ENCODE peak calls at places on chromosomes 12 and 14, in five cellular contexts. O is HCT116, Q is fibroblast of lung, K is transverse colon, W is endothelial cell of umbilical vein. P is an unnamed sample.
A peak's percentile ranks its signal among the peaks of the same experiment; 100 is the strongest.

GRCh38 chr12:77847060-77847541 is 16.4 kb downstream of the NAV3 start:
- DNase-seq in O (no peak), W (peak; percentile 40), Q (no peak), K (no peak), P (no peak)

GRCh38 chr12:79522657-79523386 is 167.9 kb downstream of the PAWR start:
- DNase-seq in O (no peak), W (no peak), Q (no peak), K (no peak), P (no peak)

GRCh38 chr12:101619868-101620761 is 25.3 kb downstream of the MYBPC1 start:
- DNase-seq in W (no peak), K (peak; percentile 47), O (no peak), Q (no peak), P (peak; percentile 24)

GRCh38 chr14:103624860-103625259 is 4.2 kb upstream of the KLC1 start:
- DNase-seq in Q (peak; percentile 53), O (peak; percentile 56), K (peak; percentile 70), W (peak; percentile 39), P (peak; percentile 84)

GRCh38 chr14:52485350-52485960 is 66.8 kb downstream of the TXNDC16 start:
- DNase-seq in Q (no peak), K (no peak), W (no peak), O (no peak), P (no peak)

GRCh38 chr12:62966990-62967506 is 32.1 kb upstream of the PPM1H start:
- DNase-seq in Q (no peak), O (no peak), K (no peak), W (no peak), P (no peak)

GRCh38 chr12:59570134-59570533 is 25.7 kb upstream of the SLC16A7 start:
- DNase-seq in W (no peak), O (no peak), K (no peak), Q (no peak), P (no peak)

GRCh38 chr14:91149462-91149861 is 35.6 kb downstream of the DGLUCY start:
- DNase-seq in O (no peak), Q (peak; percentile 100), W (peak; percentile 91), K (peak; percentile 50), P (peak; percentile 75)

GRCh38 chr12:52327086-52327829 is 6.1 kb upstream of the KRT83 start:
- DNase-seq in K (peak; percentile 87), Q (peak; percentile 94), O (peak; percentile 96), W (peak; percentile 93), P (peak; percentile 91)

GRCh38 chr12:111976291-111976690 is 36.7 kb downstream of the TMEM116 start:
- DNase-seq in K (no peak), Q (no peak), W (no peak), O (no peak), P (no peak)

GRCh38 chr12:607541-608001 is 55.7 kb downstream of the NINJ2 start:
- DNase-seq in Q (no peak), K (no peak), O (no peak), W (peak; percentile 88), P (peak; percentile 39)

DNA sequence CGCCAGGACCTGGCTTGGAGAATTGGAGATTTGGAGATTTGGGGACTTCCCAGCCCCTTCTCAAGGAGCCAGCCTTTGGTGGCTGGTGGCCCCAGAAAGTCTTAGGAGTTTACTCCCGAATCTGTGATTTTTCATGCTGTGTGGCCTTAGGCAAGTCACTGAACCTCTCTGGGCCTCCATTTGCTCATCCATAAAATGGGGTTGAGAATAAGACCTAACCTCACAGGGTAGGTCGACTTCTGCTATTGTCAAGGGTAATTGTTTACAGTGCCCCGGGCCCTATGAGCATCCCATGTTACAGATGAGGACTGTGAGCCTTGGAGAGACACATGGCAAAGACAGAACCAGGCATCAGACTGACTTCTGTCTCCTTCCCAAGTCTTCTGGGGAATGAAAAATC is 16.2 kb upstream of the TMEM119 start:
- DNase-seq in K (no peak), W (no peak), Q (no peak), O (no peak), P (no peak)
- H3K4me1 ChIP-seq in K (no peaks in the 10 kb centered on the region), W (peaks cover 3% of the 10 kb centered on the region), Q (peaks cover 24% of the 10 kb centered on the region), O (peaks cover 29% of the 10 kb centered on the region), P (no peaks in the 10 kb centered on the region)

GRCh38 chr12:26767116-26767515 is 65.9 kb downstream of the ITPR2 start:
- DNase-seq in W (peak; percentile 72), K (no peak), Q (no peak), O (no peak), P (no peak)

GRCh38 chr12:26767865-26768264 is 65.1 kb downstream of the ITPR2 start:
- DNase-seq in Q (no peak), W (no peak), O (no peak), K (no peak), P (no peak)

GRCh38 chr12:26760657-26761293 is 72.2 kb downstream of the ITPR2 start:
- DNase-seq in O (no peak), K (no peak), W (no peak), Q (no peak), P (no peak)

GRCh38 chr12:26761775-26762174 is 71.2 kb downstream of the ITPR2 start:
- DNase-seq in K (no peak), W (no peak), O (no peak), Q (no peak), P (no peak)

GRCh38 chr12:26762185-26762584 is 70.8 kb downstream of the ITPR2 start:
- DNase-seq in O (no peak), W (no peak), K (no peak), Q (no peak), P (no peak)
- TF ChIP-seq CTCF in O (no peak), W (no peak), K (no peak), Q (no peak), P (no peak)

DNA sequence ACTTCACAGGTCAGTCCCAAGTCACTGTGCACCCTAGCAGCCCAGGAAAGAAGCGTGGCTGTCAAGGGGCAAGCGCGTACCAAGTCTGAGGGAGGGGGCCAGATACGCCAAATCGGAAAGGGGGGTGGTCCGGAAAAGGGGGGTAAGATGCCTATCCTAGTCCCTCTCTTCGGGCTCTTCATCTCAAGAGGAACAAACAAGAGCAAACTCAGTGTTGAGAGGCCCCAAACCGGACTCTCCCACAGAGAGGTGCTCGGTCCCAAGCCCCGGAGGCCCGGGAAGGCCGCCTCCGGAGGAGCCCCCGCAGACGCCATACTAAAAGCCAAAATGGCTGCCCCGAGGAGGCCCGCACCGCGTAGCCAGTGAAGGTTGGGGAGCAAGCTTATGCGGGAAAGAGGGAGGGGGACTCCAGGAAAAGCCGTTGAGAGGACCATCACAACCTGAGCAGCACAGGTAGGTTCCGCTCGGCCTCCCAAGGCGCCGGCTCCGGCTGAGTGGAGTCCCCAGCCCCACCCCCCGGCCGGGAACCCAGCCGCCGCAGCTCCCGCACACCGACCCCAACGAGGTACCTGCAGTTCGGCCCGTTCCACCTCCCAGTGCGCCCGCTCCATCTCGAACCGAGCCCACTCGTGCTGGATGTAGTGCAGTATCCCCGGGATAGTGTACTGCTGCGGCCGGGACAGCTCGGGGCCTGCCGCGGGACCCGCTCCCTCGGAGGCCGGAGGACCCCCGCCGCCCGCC is at the start of gene AP4S1:
- DNase-seq in O (no peak), W (peak; percentile 37), K (peak; percentile 55), Q (peak; percentile 26), P (peak; percentile 28)
- H3K4me1 ChIP-seq in O (peaks cover 44% of the 10 kb centered on the region), W (peaks cover 21% of the 10 kb centered on the region), K (peaks cover 22% of the 10 kb centered on the region), Q (no peaks in the 10 kb centered on the region), P (peaks cover 13% of the 10 kb centered on the region)

GRCh38 chr12:98644433-98644711 is 216 bp downstream of the IKBIP start:
- DNase-seq in O (peak; percentile 27), Q (no peak), K (peak; percentile 29), W (no peak), P (no peak)
- TF ChIP-seq CTCF in O (no peak), Q (peak; percentile 11), K (no peak), W (peak; percentile 29), P (no peak)

GRCh38 chr12:105315726-105316125 is 14.8 kb upstream of the C12orf75 start:
- DNase-seq in O (no peak), W (no peak), K (peak; percentile 17), Q (no peak), P (no peak)
- H3K4me1 ChIP-seq in O (no peaks in the 10 kb centered on the region), W (no peaks in the 10 kb centered on the region), K (peaks cover 23% of the 10 kb centered on the region), Q (peaks cover 15% of the 10 kb centered on the region), P (peaks cover 16% of the 10 kb centered on the region)

DNA sequence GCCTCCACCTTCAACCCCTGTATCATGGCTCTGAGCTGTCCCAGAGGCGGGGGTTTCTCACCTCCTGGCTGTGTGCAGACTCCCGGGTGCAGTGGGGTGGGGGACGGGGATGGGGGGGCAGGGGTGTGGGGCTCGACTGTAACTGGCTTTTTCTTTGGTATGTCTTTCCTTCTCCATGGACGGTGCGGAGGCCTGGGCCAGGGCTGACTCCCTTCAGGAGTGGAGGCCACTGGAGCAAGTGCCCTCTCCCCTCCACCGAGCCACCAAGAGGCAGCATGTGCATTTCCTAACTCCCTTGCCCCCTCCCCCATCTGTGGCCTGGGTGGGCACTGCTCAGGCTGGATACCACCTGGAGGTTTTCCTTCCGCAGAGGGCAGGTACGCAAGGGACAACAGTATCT is 122.6 kb downstream of the ESRRB start:
- DNase-seq in K (no peak), O (no peak), Q (no peak), W (no peak), P (no peak)
- TF ChIP-seq CTCF in K (no peak), O (no peak), Q (no peak), W (no peak), P (no peak)

GRCh38 chr14:71142375-71143038 is 235.2 kb downstream of the PCNX1 start:
- DNase-seq in W (peak; percentile 27), Q (peak; percentile 39), O (no peak), K (no peak), P (no peak)

GRCh38 chr14:71141701-71142374 is 234.6 kb downstream of the PCNX1 start:
- DNase-seq in Q (no peak), K (no peak), O (no peak), W (no peak), P (no peak)

GRCh38 chr14:71139058-71139946 is 232.0 kb downstream of the PCNX1 start:
- DNase-seq in K (peak; percentile 61), Q (peak; percentile 51), O (peak; percentile 21), W (peak; percentile 46), P (no peak)

GRCh38 chr14:71138236-71139057 is 231.2 kb downstream of the PCNX1 start:
- DNase-seq in W (no peak), K (no peak), O (no peak), Q (no peak), P (no peak)

GRCh38 chr14:71140157-71140556 is 232.9 kb downstream of the PCNX1 start:
- DNase-seq in O (no peak), Q (no peak), W (no peak), K (no peak), P (no peak)
- H3K4me1 ChIP-seq in O (peaks cover 12% of the 10 kb centered on the region), Q (peaks cover 4% of the 10 kb centered on the region), W (peaks cover 15% of the 10 kb centered on the region), K (no peaks in the 10 kb centered on the region), P (peaks cover 9% of the 10 kb centered on the region)

GRCh38 chr12:125775507-125775906 is 710.3 kb downstream of the AACS start:
- DNase-seq in Q (no peak), W (no peak), K (no peak), O (no peak), P (no peak)

GRCh38 chr12:125776212-125776611 is 711.0 kb downstream of the AACS start:
- DNase-seq in K (no peak), Q (no peak), W (no peak), O (no peak), P (no peak)

GRCh38 chr12:125772403-125772802 is 707.2 kb downstream of the AACS start:
- DNase-seq in W (no peak), O (no peak), Q (no peak), K (no peak), P (no peak)

DNA sequence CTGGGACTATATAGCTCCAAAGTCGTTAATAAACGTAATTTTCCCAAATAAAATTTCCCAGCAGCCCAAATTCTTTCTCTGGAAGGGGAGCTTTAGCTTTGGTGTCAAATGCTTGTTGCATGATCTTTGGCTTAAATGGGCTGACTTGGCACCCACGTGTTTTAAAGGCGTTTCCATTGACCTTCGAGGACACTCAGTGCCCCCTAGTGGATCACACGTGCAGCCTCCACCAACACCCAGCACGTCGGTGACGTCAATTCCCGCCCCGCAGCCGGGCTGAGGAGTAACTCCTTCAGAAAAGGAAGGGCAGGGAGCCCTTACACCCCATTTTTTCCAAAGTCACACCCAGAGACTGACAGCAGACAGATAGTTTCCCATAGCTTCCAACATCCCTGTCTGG is 707.8 kb downstream of the AACS start:
- DNase-seq in K (no peak), Q (no peak), W (no peak), O (peak; percentile 6), P (no peak)
- TF ChIP-seq CTCF in K (peak; percentile 12), Q (no peak), W (no peak), O (peak; percentile 44), P (no peak)